ENCODE peak calls at places on chromosomes 4 and X, in ten cellular contexts. K, L, C, R, D, Y, E, W, A and V are unnamed samples.

GRCh38 chr4:107838138-107838618 is 13.4 kb downstream of the SGMS2 start:
- DNase-seq in K (no peak), L (no peak), C (no peak), R (no peak), D (peak; percentile 54), Y (peak; percentile 40), E (no peak), W (no peak), A (no peak), V (peak; percentile 78)

GRCh38 chr4:38670939-38671593 is 7.1 kb downstream of the KLF3 start:
- DNase-seq in K (no peak), L (no peak), C (no peak), R (peak; percentile 42), D (no peak), Y (no peak), E (no peak), W (no peak), A (no peak), V (no peak)

GRCh38 chr4:152007108-152007507 is 246.3 kb upstream of the GATB start:
- DNase-seq in K (no peak), L (no peak), C (no peak), R (no peak), D (no peak), Y (no peak), E (no peak), W (no peak), A (no peak), V (no peak)

GRCh38 chr4:138861130-138861529 is 154.5 kb upstream of the NOCT start:
- DNase-seq in K (no peak), L (no peak), C (no peak), R (no peak), D (peak; percentile 16), Y (no peak), E (no peak), W (no peak), A (no peak), V (no peak)

GRCh38 chr4:1137850-1138249 is 24.5 kb upstream of the RNF212 start:
- DNase-seq in K (no peak), L (no peak), C (no peak), R (no peak), D (no peak), Y (peak; percentile 21), E (no peak), W (no peak), A (no peak), V (peak; percentile 21)

GRCh38 chr4:55124337-55125076 is 888 bp downstream of the KDR start:
- DNase-seq in K (peak; percentile 33), L (no peak), C (no peak), R (no peak), D (no peak), Y (peak; percentile 8), E (no peak), W (no peak), A (no peak), V (peak; percentile 16)

GRCh38 chr4:150722908-150723362 is 141.0 kb downstream of the MAB21L2 start:
- DNase-seq in K (no peak), L (no peak), C (peak; percentile 96), R (peak; percentile 69), D (no peak), Y (peak; percentile 65), E (no peak), W (no peak), A (peak; percentile 91), V (peak; percentile 55)

GRCh38 chrX:48802813-48803261 is 970 bp downstream of the HDAC6 start:
- DNase-seq in K (no peak), L (no peak), C (no peak), R (no peak), D (no peak), Y (no peak), E (no peak), W (no peak), A (no peak), V (peak; percentile 3)

GRCh38 chr4:104064650-104065577 is 345.1 kb upstream of the TACR3 start:
- DNase-seq in K (no peak), L (peak; percentile 5), C (peak; percentile 65), R (peak; percentile 30), D (no peak), Y (peak; percentile 41), E (peak; percentile 56), W (peak; percentile 82), A (no peak), V (peak; percentile 34)

GRCh38 chrX:22634751-22635150 is 362.0 kb downstream of the CBLL2 start:
- DNase-seq in K (no peak), L (no peak), C (no peak), R (no peak), D (no peak), Y (no peak), E (no peak), W (no peak), A (no peak), V (no peak)

GRCh38 chrX:17635231-17635630 is 102.1 kb upstream of the SCML1 start:
- DNase-seq in K (no peak), L (no peak), C (peak; percentile 14), R (no peak), D (no peak), Y (peak; percentile 57), E (no peak), W (peak; percentile 91), A (no peak), V (no peak)

GRCh38 chr4:13548984-13549546 is 4.8 kb upstream of the NKX3-2 start:
- DNase-seq in K (no peak), L (peak; percentile 78), C (peak; percentile 81), R (peak; percentile 77), D (peak; percentile 68), Y (peak; percentile 82), E (peak; percentile 79), W (peak; percentile 92), A (peak; percentile 84), V (peak; percentile 78)

GRCh38 chrX:67346667-67347066 is 197.2 kb upstream of the AR start:
- DNase-seq in K (no peak), L (no peak), C (no peak), R (no peak), D (no peak), Y (no peak), E (no peak), W (no peak), A (no peak), V (no peak)

GRCh38 chr4:954211-955020 is 19.0 kb downstream of the DGKQ start:
- DNase-seq in K (no peak), L (no peak), C (no peak), R (no peak), D (no peak), Y (no peak), E (no peak), W (no peak), A (no peak), V (no peak)

GRCh38 chr4:139898293-139898692 is 232.7 kb downstream of the MGST2 start:
- DNase-seq in K (no peak), L (no peak), C (no peak), R (no peak), D (no peak), Y (no peak), E (no peak), W (no peak), A (no peak), V (no peak)
- H3K4me3 ChIP-seq in K (peak overlapping the region; percentile 3), L (no peak overlapping the region), C (no peak overlapping the region), R (no peak overlapping the region), D (no peak overlapping the region), Y (no peak overlapping the region), E (no peak overlapping the region), W (no peak overlapping the region), A (no peak overlapping the region), V (no peak overlapping the region)

GRCh38 chrX:108000751-108001150 is 18.6 kb upstream of the TEX13B start:
- DNase-seq in K (no peak), L (no peak), C (no peak), R (no peak), D (no peak), Y (peak; percentile 0), E (no peak), W (no peak), A (no peak), V (peak; percentile 27)

GRCh38 chrX:107996124-107996523 is 14.0 kb upstream of the TEX13B start:
- DNase-seq in K (no peak), L (no peak), C (no peak), R (no peak), D (no peak), Y (no peak), E (no peak), W (no peak), A (no peak), V (no peak)

GRCh38 chrX:108001218-108001814 is 19.1 kb upstream of the TEX13B start:
- DNase-seq in K (no peak), L (peak; percentile 28), C (no peak), R (no peak), D (peak; percentile 42), Y (peak; percentile 58), E (peak; percentile 21), W (no peak), A (no peak), V (peak; percentile 63)
- TF ChIP-seq CTCF in K (no peak), L (peak; percentile 46), C (peak; percentile 38), R (no peak), D (peak; percentile 55), Y (peak; percentile 38), E (peak; percentile 63), W (peak; percentile 57), A (no peak), V (peak; percentile 66)

DNA sequence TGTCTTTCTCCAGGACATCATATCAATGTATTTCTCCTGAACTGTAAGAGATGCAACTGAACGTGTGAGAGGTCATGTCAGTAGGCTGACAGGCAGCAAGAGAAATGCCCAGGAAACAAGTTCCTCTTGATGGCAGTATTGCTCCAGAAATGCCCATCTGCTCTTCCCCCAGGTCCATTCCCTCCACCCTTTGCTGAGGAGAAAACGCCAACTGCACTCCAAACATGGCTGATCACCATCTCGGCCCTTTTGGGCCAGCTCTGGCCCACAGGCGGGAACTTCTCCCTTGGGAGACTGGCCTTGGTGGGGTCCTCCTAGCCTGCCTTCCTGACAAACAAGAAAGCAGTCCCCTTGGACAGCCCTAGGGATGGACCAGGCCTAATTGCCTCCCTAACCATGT is 276.5 kb upstream of the AGTR2 start:
- DNase-seq in K (no peak), L (no peak), C (no peak), R (peak; percentile 38), D (no peak), Y (no peak), E (peak; percentile 2), W (peak; percentile 78), A (peak; percentile 65), V (peak; percentile 52)
- H3K4me3 ChIP-seq in K (no peak overlapping the region), L (no peak overlapping the region), C (no peak overlapping the region), R (no peak overlapping the region), D (no peak overlapping the region), Y (no peak overlapping the region), E (no peak overlapping the region), W (peak overlapping the region; percentile 47), A (no peak overlapping the region), V (no peak overlapping the region)

DNA sequence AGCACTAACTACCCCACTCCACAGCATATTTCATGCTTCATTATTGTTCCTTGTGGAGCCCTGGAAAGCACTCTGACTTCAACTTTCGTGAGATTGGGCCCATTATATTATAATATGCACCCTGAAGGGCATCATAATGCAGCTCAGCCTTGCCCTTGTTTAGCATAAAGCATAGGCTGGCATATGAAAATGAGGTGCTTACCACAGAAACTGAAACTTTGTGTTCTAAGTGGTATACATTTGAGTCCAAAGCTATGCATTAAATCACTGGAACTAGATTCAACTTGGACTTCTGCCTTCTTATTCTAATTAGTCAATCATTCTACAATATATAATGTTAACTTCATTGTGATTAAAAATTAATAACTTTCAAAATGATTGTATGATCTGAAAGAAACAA is 1027.9 kb downstream of the STIM2 start:
- DNase-seq in K (no peak), L (no peak), C (no peak), R (no peak), D (no peak), Y (no peak), E (no peak), W (no peak), A (no peak), V (no peak)
- TF ChIP-seq CTCF in K (no peak), L (no peak), C (no peak), R (no peak), D (no peak), Y (no peak), E (no peak), W (no peak), A (no peak), V (no peak)